ENCODE peak calls at places on chromosomes 2 and 18, in five cellular contexts. C is A549, L is pancreas, S is cardiac fibroblast, J is choroid plexus epithelial cell. T is an unnamed sample.
A peak's percentile ranks its signal among the peaks of the same experiment; 100 is the strongest.

GRCh38 chr18:34834897-34835296 is 124.8 kb downstream of the DTNA start:
- DNase-seq in J (peak; percentile 47), S (peak; percentile 40), L (no peak), C (no peak), T (no peak)

GRCh38 chr18:1227025-1227424 is 322.4 kb downstream of the ADCYAP1 start:
- DNase-seq in J (no peak), C (no peak), S (no peak), L (no peak), T (no peak)

GRCh38 chr2:26186371-26186770 is 13.5 kb downstream of the GAREM2 start:
- DNase-seq in J (no peak), S (no peak), C (no peak), L (no peak), T (no peak)

GRCh38 chr2:164843346-164843841 is 1.8 kb upstream of the COBLL1 start:
- DNase-seq in S (peak; percentile 54), J (no peak), C (no peak), L (no peak), T (peak; percentile 69)

GRCh38 chr2:239249781-239250180 is 151.0 kb downstream of the HDAC4 start:
- DNase-seq in J (peak; percentile 63), L (no peak), C (no peak), S (peak; percentile 83), T (no peak)

GRCh38 chr2:224136394-224136793 is 97.3 kb upstream of the SERPINE2 start:
- DNase-seq in J (no peak), C (no peak), S (no peak), L (no peak), T (no peak)

GRCh38 chr2:235026649-235027557 is 75.1 kb downstream of the SH3BP4 start:
- DNase-seq in J (peak; percentile 23), S (peak; percentile 68), L (peak; percentile 99), C (peak; percentile 55), T (no peak)

GRCh38 chr18:5710235-5710634 is 166.4 kb upstream of the EPB41L3 start:
- DNase-seq in S (no peak), C (no peak), L (no peak), J (no peak), T (no peak)

GRCh38 chr18:3214855-3215637 is 4.7 kb downstream of the MYOM1 start:
- DNase-seq in S (no peak), L (peak; percentile 26), C (no peak), J (no peak), T (no peak)

GRCh38 chr2:199108056-199108455 is 349.7 kb downstream of the SATB2 start:
- DNase-seq in S (no peak), C (no peak), J (no peak), L (no peak), T (no peak)

GRCh38 chr2:197008229-197008628 is 81.7 kb upstream of the PGAP1 start:
- DNase-seq in C (no peak), L (no peak), S (peak; percentile 66), J (peak; percentile 67), T (peak; percentile 39)

GRCh38 chr2:232365621-232366321 is 12.8 kb upstream of the ALPP start:
- DNase-seq in L (no peak), C (peak; percentile 52), J (peak; percentile 53), S (peak; percentile 38), T (no peak)

GRCh38 chr2:205527801-205528200 is 154.5 kb upstream of the NRP2 start:
- DNase-seq in C (no peak), J (no peak), S (peak; percentile 54), L (no peak), T (no peak)

GRCh38 chr2:214808481-214808931 is 977 bp downstream of the BARD1 start:
- DNase-seq in J (peak; percentile 12), S (peak; percentile 17), C (no peak), L (no peak), T (no peak)

DNA sequence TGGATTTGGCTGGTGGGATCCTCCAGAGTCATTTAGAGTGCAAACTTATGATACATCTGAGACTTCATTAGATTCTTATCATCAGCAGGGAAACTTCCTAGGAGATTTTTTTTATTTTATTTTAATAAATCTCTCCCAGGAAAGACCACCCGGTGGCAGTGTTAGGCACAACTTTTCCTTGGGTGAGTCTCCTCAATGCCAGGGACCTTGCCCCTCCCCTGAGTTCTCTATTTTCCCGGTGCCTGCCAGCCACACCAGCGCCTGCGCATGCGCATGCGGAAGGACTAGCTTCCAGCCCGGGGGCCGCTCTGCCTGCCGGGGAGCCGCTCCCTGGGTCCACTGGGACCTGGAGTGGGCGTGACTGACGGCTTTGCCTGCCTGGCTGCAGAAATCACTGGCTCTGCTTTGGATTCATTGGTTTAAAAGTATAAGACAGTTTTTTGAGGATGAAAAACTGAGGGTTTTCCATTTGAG is 86.6 kb downstream of the TMEM182 start:
- DNase-seq in C (peak; percentile 65), S (peak; percentile 43), L (peak; percentile 75), J (peak; percentile 42), T (no peak)
- TF ChIP-seq CTCF in C (peak; percentile 10), S (no peak), L (no peak), J (no peak), T (no peak)

GRCh38 chr2:67329513-67329912 is 67.6 kb upstream of the ETAA1 start:
- DNase-seq in L (no peak), S (no peak), J (no peak), C (no peak), T (no peak)
- H3K4me3 ChIP-seq in L (no peak overlapping the region), S (no peak overlapping the region), J (no peak overlapping the region), C (no peak overlapping the region), T (no peak overlapping the region)

GRCh38 chr18:50695431-50696176 is 124.2 kb downstream of the MRO start:
- DNase-seq in S (no peak), C (no peak), L (no peak), J (no peak), T (no peak)
- TF ChIP-seq CTCF in S (no peak), C (no peak), L (no peak), J (no peak), T (no peak)

DNA sequence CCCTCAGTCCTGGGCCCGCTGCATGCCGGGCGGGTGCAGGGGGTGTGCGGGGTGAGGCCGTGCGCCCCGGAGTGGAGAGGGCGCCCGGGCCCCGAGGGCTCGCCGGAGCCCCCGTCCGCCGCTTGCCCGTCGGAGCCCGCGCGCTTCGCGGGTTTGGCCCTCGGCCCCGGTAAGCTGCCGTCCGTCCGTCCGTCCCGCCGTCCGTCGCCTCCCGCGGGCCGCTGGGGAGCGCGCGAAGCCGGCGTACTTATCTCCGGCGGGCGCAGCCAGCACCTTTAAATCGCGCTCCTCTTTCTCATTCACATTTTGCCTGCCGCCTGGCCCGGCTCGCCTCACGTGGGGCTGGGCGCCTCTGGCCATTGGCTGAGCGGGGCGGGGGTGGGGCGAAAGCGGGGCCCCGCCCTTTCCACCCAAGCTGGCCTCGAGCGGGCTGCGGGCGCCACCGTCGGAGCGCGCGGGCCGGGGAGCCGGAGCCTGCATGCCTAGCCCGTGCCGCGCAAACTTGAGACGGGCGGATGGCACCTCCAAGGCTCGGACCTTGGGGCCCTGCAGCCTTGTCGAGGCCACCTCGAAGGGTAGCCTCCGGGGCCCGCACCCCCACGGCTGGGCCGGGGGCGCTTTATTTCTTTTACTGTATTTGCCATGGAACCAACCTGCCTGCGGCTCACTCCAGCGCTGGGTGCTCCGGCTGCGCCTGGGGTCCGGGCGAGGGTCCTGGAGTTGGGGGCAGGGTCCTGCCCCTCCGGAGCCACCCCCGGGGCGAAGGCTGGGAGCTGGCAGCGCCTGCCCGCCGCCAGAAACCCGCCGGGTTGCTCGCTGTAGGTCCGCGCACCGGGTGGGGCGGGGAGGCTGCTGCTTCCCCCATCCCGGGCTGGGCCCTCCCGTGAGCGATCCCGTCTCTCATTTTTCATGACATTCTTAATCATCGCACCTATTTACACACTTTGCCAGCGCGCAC is at the start of gene GBX2:
- DNase-seq in C (peak; percentile 94), S (peak; percentile 44), J (peak; percentile 62), L (no peak), T (no peak)
- H3K4me3 ChIP-seq in C (peak within 1 kb of the TSS; percentile 73), S (no peak within 1 kb of the TSS), J (peak within 1 kb of the TSS; percentile 49), L (peak within 1 kb of the TSS; percentile 39), T (peak within 1 kb of the TSS; percentile 2)

T was measured in AG09309.